ENCODE peak calls at places on chromosomes 12 and 14, in four cellular contexts. M is progenitor cell of endocrine pancreas, L is GM20000, C is MCF 10A. V is an unnamed sample.

GRCh38 chr14:79161576-79161975 is 991.4 kb downstream of the NRXN3 start:
- DNase-seq in M (peak), L (no peak), C (peak), V (no peak)

GRCh38 chr12:22083167-22083566 is 37.1 kb downstream of the CMAS start:
- DNase-seq in M (no peak), L (peak), C (peak), V (no peak)

GRCh38 chr12:109302358-109302757 is 6.7 kb downstream of the FOXN4 start:
- DNase-seq in M (no peak), L (no peak), C (peak), V (no peak)

GRCh38 chr12:34388636-34389377 is 366.5 kb downstream of the ALG10 start:
- DNase-seq in M (no peak), L (no peak), C (no peak), V (no peak)

GRCh38 chr12:6333566-6333965 is 8.3 kb downstream of the TNFRSF1A start:
- DNase-seq in M (no peak), L (no peak), C (peak), V (no peak)

GRCh38 chr12:93819048-93819491 is 141.9 kb downstream of the CRADD start:
- DNase-seq in M (no peak), L (no peak), C (no peak), V (no peak)

GRCh38 chr12:103745962-103746361 is 95.1 kb downstream of the NT5DC3 start:
- DNase-seq in M (no peak), L (no peak), C (no peak), V (no peak)

GRCh38 chr12:2961705-2962104 is 2.5 kb downstream of the TEAD4 start:
- DNase-seq in M (no peak), L (no peak), C (no peak), V (no peak)

GRCh38 chr12:116599285-116600122 is 40.3 kb downstream of the MAP1LC3B2 start:
- DNase-seq in M (peak), L (peak), C (peak), V (peak)

GRCh38 chr14:89184952-89185351 is 232.1 kb downstream of the FOXN3 start:
- DNase-seq in M (no peak), L (no peak), C (no peak), V (no peak)

GRCh38 chr14:74612346-74613021 is 447 bp upstream of the LTBP2 start:
- DNase-seq in M (peak), L (peak), C (peak), V (peak)

GRCh38 chr14:65286443-65286842 is 126.1 kb upstream of the FUT8 start:
- DNase-seq in M (no peak), L (peak), C (peak), V (peak)

GRCh38 chr12:27123642-27124041 is 41.3 kb upstream of the C12orf71 start:
- DNase-seq in M (no peak), L (peak), C (peak), V (peak)

GRCh38 chr14:63212209-63212608 is 8.0 kb downstream of the RHOJ start:
- DNase-seq in M (no peak), L (no peak), C (no peak), V (no peak)

GRCh38 chr12:61821381-61821780 is 438.8 kb upstream of the USP15 start:
- DNase-seq in M (no peak), L (no peak), C (peak), V (no peak)

GRCh38 chr14:104398656-104399055 is 180.9 kb upstream of the C14orf180 start:
- DNase-seq in M (no peak), L (no peak), C (no peak), V (no peak)

DNA sequence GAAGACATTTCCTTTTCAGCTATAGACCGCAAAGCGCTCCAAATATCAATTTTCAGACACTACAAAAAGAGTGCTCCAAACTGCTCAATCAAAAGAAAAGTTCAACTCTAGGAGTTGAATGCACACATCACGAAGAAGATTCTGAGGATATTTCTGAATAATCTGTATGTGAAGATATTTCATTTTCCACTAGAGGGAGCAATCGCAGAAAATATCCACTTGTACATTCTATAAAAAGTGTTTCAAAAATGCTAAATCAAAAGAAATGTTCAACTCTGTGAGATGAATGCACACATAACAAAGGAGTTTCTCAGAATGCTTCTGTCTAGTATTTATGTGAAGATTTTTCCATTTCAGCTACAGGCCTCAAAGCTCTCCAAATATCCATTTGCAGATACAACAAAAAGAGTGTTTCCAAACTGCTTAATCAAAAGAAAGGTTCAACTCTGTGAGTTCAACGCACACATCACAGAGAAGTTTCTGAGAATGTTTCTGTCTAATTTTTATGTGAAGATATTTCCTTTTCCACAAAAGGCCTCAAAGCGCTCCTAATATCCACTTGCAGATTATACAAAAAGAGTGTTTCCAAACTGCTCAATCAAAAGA is 643.8 kb upstream of the ALG10B start:
- DNase-seq in M (no peak), L (no peak), C (peak), V (no peak)
- TF ChIP-seq CTCF in M (no peak), L (no peak), C (peak), V (peak)

GRCh38 chr14:76486251-76486743 is 110.4 kb downstream of the ESRRB start:
- DNase-seq in M (no peak), L (no peak), C (no peak), V (no peak)

GRCh38 chr14:76488551-76488950 is 112.6 kb downstream of the ESRRB start:
- DNase-seq in M (no peak), L (no peak), C (no peak), V (no peak)

GRCh38 chr14:76480426-76480825 is 104.5 kb downstream of the ESRRB start:
- DNase-seq in M (no peak), L (no peak), C (no peak), V (no peak)

GRCh38 chr14:76489667-76490066 is 113.7 kb downstream of the ESRRB start:
- DNase-seq in M (no peak), L (no peak), C (no peak), V (no peak)

DNA sequence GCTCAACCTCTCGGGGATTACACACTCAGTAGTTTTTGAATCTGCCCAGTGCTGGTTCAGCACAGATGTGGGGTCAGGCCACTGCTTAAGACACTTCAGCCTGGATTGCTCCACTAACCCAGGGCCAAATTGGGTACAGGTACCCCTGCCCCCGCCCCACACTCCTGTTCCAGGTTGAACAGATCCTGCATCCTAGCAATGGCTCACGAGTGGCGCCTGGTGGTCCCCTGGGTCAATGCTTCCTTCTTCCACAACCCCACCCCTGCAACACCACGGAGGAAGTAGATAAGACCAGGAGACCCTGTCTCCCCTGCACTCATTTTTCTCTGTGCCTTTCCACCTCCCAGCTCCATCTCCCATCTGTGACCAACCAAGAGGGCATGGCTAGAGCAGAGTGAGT is 108.4 kb downstream of the ESRRB start:
- DNase-seq in M (no peak), L (no peak), C (no peak), V (no peak)
- TF ChIP-seq CTCF in M (no peak), L (no peak), C (no peak), V (no peak)

DNA sequence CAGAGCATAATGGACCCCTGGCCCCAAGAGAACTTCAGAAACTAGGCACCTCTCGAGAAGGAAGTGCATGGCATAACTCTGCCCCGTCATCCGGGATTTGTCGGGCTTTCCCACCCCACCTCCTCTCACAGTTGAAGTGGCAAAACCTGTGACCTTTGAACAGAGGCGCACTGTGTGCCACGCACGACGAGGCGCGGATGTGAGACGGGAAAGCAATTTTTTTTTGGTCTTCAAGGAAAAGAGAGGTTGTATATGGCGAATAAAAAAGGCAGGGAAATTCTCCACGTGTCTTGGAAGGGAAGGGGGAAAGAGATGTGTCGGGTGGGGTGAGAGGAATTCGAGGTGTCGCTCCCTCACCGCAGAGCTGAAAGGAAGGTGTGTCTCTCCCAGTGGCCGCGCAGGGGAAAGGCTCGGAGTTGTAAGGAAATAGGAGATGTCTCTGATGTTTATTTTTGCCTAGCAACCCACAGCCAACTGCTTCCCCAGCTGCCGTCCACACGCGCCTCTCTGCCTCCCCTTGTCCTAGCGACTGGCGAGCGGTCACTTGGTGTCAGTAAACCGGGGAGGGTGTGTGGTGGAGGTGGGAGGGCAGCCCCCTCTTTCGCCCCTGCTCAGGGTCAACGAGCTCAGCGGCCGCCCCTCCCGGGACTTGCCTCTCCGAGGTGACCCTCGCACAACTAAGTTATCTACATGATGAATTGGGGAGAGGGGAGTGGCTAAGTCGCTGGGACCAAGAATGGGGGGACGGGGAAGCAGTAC is 819 bp upstream of the DYRK2 start:
- DNase-seq in M (peak), L (peak), C (peak), V (peak)
- TF ChIP-seq CTCF in M (peak), L (no peak), C (no peak), V (no peak)

GRCh38 chr12:85573635-85574214 is 262.5 kb downstream of the RASSF9 start:
- DNase-seq in M (no peak), L (no peak), C (no peak), V (no peak)

GRCh38 chr12:85574291-85574690 is 261.9 kb downstream of the RASSF9 start:
- DNase-seq in M (no peak), L (no peak), C (no peak), V (no peak)

GRCh38 chr12:85572956-85573355 is 263.3 kb downstream of the RASSF9 start:
- DNase-seq in M (no peak), L (no peak), C (no peak), V (no peak)

GRCh38 chr12:85580562-85581168 is 255.5 kb downstream of the RASSF9 start:
- DNase-seq in M (no peak), L (no peak), C (no peak), V (no peak)

DNA sequence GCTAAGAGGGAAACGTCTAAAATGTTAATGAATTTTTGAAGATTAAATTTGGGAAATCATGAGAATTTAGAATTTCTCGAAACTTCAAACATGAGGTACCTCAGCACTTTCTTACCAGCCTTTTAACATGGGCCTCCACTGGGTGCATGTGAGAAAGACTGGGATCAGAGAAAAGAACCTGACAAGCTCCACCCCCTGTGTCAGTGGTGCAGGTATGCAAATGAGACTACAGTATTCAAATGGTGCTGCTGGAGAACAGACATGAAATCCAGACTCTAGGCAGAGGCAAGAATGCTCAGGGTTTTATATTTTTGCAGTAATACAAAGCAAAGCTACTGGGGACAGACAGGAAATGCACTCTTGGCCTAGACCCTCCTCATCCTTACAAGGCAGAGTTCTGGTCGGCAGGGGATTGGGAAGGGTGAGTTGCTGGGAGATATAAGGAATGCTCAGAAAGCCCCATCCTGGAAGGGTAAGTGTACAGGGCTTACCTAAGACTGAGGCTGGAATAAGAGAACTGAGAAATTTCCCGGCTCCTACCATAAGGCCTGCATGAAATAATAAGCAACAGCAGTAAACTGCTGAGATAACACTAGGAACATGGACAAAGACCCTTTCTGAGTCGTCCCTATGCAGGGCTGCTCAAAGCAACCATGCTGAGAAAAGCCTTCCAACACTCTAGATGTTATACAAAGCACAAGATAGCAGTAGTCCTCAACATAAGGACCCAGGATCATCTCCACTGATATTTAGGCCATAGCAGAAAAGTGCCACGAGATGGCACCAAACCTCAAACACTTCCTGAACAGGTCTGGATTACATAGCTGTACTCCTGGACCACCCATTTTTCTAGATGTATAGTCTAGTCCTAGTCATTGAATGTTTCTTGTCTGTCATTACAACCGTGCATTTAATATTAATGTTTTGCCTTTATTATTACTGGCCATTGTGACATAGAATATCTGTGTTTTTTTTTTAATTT is 260.8 kb downstream of the RASSF9 start:
- DNase-seq in M (no peak), L (peak), C (peak), V (peak)
- TF ChIP-seq CTCF in M (peak), L (peak), C (peak), V (peak)

DNA sequence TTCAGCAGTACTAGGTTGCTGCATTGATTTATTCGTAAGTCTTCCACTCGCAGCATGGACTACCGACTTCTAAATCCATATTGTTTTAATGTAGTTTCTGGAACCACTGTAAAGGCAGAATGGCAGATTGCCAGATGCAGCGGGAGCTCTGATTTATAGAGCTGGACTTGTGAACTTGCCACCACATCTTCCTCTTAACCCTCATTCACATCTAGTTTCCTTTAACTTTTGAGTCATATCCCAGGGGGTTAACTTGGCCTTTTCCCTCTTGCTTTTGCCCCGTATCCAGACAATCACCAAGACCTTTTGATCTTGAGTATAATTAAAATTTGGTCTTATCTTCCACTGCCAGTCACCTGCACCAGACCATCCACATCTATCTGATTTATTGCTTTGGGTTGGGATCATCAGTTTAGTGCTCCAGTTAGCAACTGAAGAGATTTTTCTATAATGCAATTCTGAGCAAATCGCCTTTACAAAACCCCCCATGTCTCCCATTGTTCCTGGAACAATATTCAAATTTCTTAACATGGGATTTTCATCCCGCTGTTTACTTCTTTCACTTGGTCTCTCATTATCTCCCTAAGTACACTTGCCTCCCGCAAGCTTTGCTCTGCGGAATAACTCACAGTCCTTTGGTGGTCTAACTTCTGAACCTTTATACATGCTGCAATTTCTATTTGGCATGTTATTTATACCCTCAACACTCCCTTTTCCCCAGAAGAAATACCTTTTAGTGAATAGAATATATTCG is 130.5 kb downstream of the ACSS3 start:
- DNase-seq in M (no peak), L (no peak), C (no peak), V (no peak)
- TF ChIP-seq CTCF in M (no peak), L (no peak), C (no peak), V (no peak)

GRCh38 chr12:19222566-19222965 is 93.0 kb downstream of the PLEKHA5 start:
- DNase-seq in M (no peak), L (no peak), C (no peak), V (no peak)

GRCh38 chr12:19220861-19221466 is 91.4 kb downstream of the PLEKHA5 start:
- DNase-seq in M (no peak), L (no peak), C (peak), V (no peak)

GRCh38 chr12:19224746-19225145 is 95.2 kb downstream of the PLEKHA5 start:
- DNase-seq in M (no peak), L (no peak), C (no peak), V (no peak)

GRCh38 chr12:19223695-19224094 is 94.2 kb downstream of the PLEKHA5 start:
- DNase-seq in M (no peak), L (no peak), C (no peak), V (no peak)

GRCh38 chr12:19223018-19223417 is 93.5 kb downstream of the PLEKHA5 start:
- DNase-seq in M (no peak), L (no peak), C (peak), V (no peak)
- TF ChIP-seq CTCF in M (peak), L (no peak), C (peak), V (no peak)

GRCh38 chr14:53055003-53055402 is 98.1 kb downstream of the DDHD1 start:
- DNase-seq in M (no peak), L (peak), C (peak), V (peak)
- TF ChIP-seq CTCF in M (peak), L (peak), C (peak), V (peak)

GRCh38 chr12:100733817-100734593 is 60.6 kb upstream of the ANO4 start:
- DNase-seq in M (no peak), L (no peak), C (peak), V (no peak)
- TF ChIP-seq CTCF in M (peak), L (no peak), C (peak), V (peak)

GRCh38 chr12:114220311-114220710 is 185.6 kb downstream of the TBX5 start:
- DNase-seq in M (no peak), L (no peak), C (no peak), V (no peak)
- TF ChIP-seq CTCF in M (no peak), L (no peak), C (no peak), V (no peak)